ENCODE peak calls at places on chromosomes 1 and 21, in eight cellular contexts. One of them, this sample, is unnamed.

GRCh38 chr1:170262540-170262939 is 116.8 kb downstream of the NTMT2 start:
- DNase-seq in heart left ventricle: no peak
- DNase-seq in small intestine: no peak
- DNase-seq in A549: no peak
- DNase-seq in PC-9: no peak
- DNase-seq in cardiac muscle cell: no peak
- DNase-seq in breast epithelium: no peak
- DNase-seq in mesendoderm: no peak
- DNase-seq in this sample: no peak

GRCh38 chr1:39538531-39539251 is 37.9 kb downstream of the PABPC4 start:
- DNase-seq in heart left ventricle: no peak
- DNase-seq in small intestine: no peak
- DNase-seq in A549: no peak
- DNase-seq in PC-9: no peak
- DNase-seq in cardiac muscle cell: no peak
- DNase-seq in breast epithelium: no peak
- DNase-seq in mesendoderm: no peak
- DNase-seq in this sample: no peak

GRCh38 chr1:43982798-43983197 is 3.8 kb downstream of the B4GALT2 start:
- DNase-seq in heart left ventricle: no peak
- DNase-seq in small intestine: no peak
- DNase-seq in A549: no peak
- DNase-seq in PC-9: no peak
- DNase-seq in cardiac muscle cell: no peak
- DNase-seq in breast epithelium: no peak
- DNase-seq in mesendoderm: no peak
- DNase-seq in this sample: no peak

GRCh38 chr1:58968360-58968952 is 184.6 kb upstream of the JUN start:
- DNase-seq in heart left ventricle: peak
- DNase-seq in small intestine: peak
- DNase-seq in A549: no peak
- DNase-seq in PC-9: no peak
- DNase-seq in cardiac muscle cell: peak
- DNase-seq in breast epithelium: peak
- DNase-seq in mesendoderm: no peak
- DNase-seq in this sample: peak

GRCh38 chr1:13725714-13726175 is 25.8 kb downstream of the PRDM2 start:
- DNase-seq in heart left ventricle: no peak
- DNase-seq in small intestine: peak
- DNase-seq in A549: peak
- DNase-seq in PC-9: no peak
- DNase-seq in cardiac muscle cell: peak
- DNase-seq in breast epithelium: no peak
- DNase-seq in mesendoderm: peak
- DNase-seq in this sample: peak

GRCh38 chr1:156746716-156747631 is 4.5 kb downstream of the HDGF start:
- DNase-seq in heart left ventricle: peak
- DNase-seq in small intestine: peak
- DNase-seq in A549: peak
- DNase-seq in PC-9: peak
- DNase-seq in cardiac muscle cell: peak
- DNase-seq in breast epithelium: peak
- DNase-seq in mesendoderm: peak
- DNase-seq in this sample: peak

GRCh38 chr1:14835725-14836124 is 237.2 kb downstream of the KAZN start:
- DNase-seq in heart left ventricle: no peak
- DNase-seq in small intestine: no peak
- DNase-seq in A549: no peak
- DNase-seq in PC-9: no peak
- DNase-seq in cardiac muscle cell: no peak
- DNase-seq in breast epithelium: no peak
- DNase-seq in mesendoderm: no peak
- DNase-seq in this sample: no peak

GRCh38 chr1:101438359-101438758 is 201.5 kb downstream of the S1PR1 start:
- DNase-seq in heart left ventricle: no peak
- DNase-seq in small intestine: no peak
- DNase-seq in A549: no peak
- DNase-seq in PC-9: peak
- DNase-seq in cardiac muscle cell: peak
- DNase-seq in breast epithelium: no peak
- DNase-seq in mesendoderm: peak
- DNase-seq in this sample: peak

GRCh38 chr1:17416389-17416788 is 23.1 kb downstream of the RCC2 start:
- DNase-seq in heart left ventricle: no peak
- DNase-seq in small intestine: no peak
- DNase-seq in A549: no peak
- DNase-seq in PC-9: no peak
- DNase-seq in cardiac muscle cell: no peak
- DNase-seq in breast epithelium: no peak
- DNase-seq in mesendoderm: no peak
- DNase-seq in this sample: no peak

GRCh38 chr1:6795661-6796060 is 10.4 kb downstream of the CAMTA1 start:
- DNase-seq in heart left ventricle: no peak
- DNase-seq in small intestine: peak
- DNase-seq in A549: peak
- DNase-seq in PC-9: peak
- DNase-seq in cardiac muscle cell: no peak
- DNase-seq in breast epithelium: no peak
- DNase-seq in mesendoderm: peak
- DNase-seq in this sample: no peak

GRCh38 chr1:154869351-154870116 is 547 bp downstream of the KCNN3 start:
- DNase-seq in heart left ventricle: no peak
- DNase-seq in small intestine: no peak
- DNase-seq in A549: no peak
- DNase-seq in PC-9: peak
- DNase-seq in cardiac muscle cell: peak
- DNase-seq in breast epithelium: no peak
- DNase-seq in mesendoderm: no peak
- DNase-seq in this sample: no peak

GRCh38 chr1:2534775-2535387 is 4.8 kb upstream of the HES5 start:
- DNase-seq in heart left ventricle: no peak
- DNase-seq in small intestine: peak
- DNase-seq in A549: no peak
- DNase-seq in PC-9: peak
- DNase-seq in cardiac muscle cell: no peak
- DNase-seq in breast epithelium: no peak
- DNase-seq in mesendoderm: peak
- DNase-seq in this sample: peak

GRCh38 chr1:41626146-41626545 is 141.7 kb upstream of the EDN2 start:
- DNase-seq in heart left ventricle: no peak
- DNase-seq in small intestine: no peak
- DNase-seq in A549: no peak
- DNase-seq in PC-9: no peak
- DNase-seq in cardiac muscle cell: peak
- DNase-seq in breast epithelium: no peak
- DNase-seq in mesendoderm: no peak
- DNase-seq in this sample: no peak

GRCh38 chr1:182348916-182349747 is 42.5 kb downstream of the GLUL start:
- DNase-seq in heart left ventricle: no peak
- DNase-seq in small intestine: no peak
- DNase-seq in A549: no peak
- DNase-seq in PC-9: no peak
- DNase-seq in cardiac muscle cell: peak
- DNase-seq in breast epithelium: no peak
- DNase-seq in mesendoderm: peak
- DNase-seq in this sample: no peak

GRCh38 chr1:15196807-15197530 is 43.4 kb downstream of the TMEM51 start:
- DNase-seq in heart left ventricle: no peak
- DNase-seq in small intestine: peak
- DNase-seq in A549: peak
- DNase-seq in PC-9: no peak
- DNase-seq in cardiac muscle cell: peak
- DNase-seq in breast epithelium: peak
- DNase-seq in mesendoderm: peak
- DNase-seq in this sample: no peak

GRCh38 chr1:52767881-52768280 is 41.6 kb downstream of the ZYG11B start:
- DNase-seq in heart left ventricle: no peak
- DNase-seq in small intestine: no peak
- DNase-seq in A549: no peak
- DNase-seq in PC-9: no peak
- DNase-seq in cardiac muscle cell: no peak
- DNase-seq in breast epithelium: no peak
- DNase-seq in mesendoderm: no peak
- DNase-seq in this sample: no peak

GRCh38 chr21:43208561-43209332 is 39.9 kb downstream of the CRYAA start:
- DNase-seq in heart left ventricle: peak
- DNase-seq in small intestine: no peak
- DNase-seq in A549: no peak
- DNase-seq in PC-9: no peak
- DNase-seq in cardiac muscle cell: no peak
- DNase-seq in breast epithelium: peak
- DNase-seq in mesendoderm: peak
- DNase-seq in this sample: no peak

GRCh38 chr21:32916522-32917099 is 109.1 kb upstream of the OLIG2 start:
- DNase-seq in heart left ventricle: no peak
- DNase-seq in small intestine: peak
- DNase-seq in A549: peak
- DNase-seq in PC-9: no peak
- DNase-seq in cardiac muscle cell: no peak
- DNase-seq in breast epithelium: no peak
- DNase-seq in mesendoderm: peak
- DNase-seq in this sample: peak

GRCh38 chr1:91685994-91686393 is 185.3 kb downstream of the CDC7 start:
- DNase-seq in heart left ventricle: no peak
- DNase-seq in small intestine: peak
- DNase-seq in A549: no peak
- DNase-seq in PC-9: no peak
- DNase-seq in cardiac muscle cell: no peak
- DNase-seq in breast epithelium: no peak
- DNase-seq in mesendoderm: no peak
- DNase-seq in this sample: no peak

GRCh38 chr1:15744122-15744679 is 1.9 kb downstream of the TMEM82 start:
- DNase-seq in heart left ventricle: no peak
- DNase-seq in small intestine: no peak
- DNase-seq in A549: no peak
- DNase-seq in PC-9: no peak
- DNase-seq in cardiac muscle cell: no peak
- DNase-seq in breast epithelium: no peak
- DNase-seq in mesendoderm: no peak
- DNase-seq in this sample: no peak

GRCh38 chr1:53696990-53697389 is 42.0 kb downstream of the GLIS1 start:
- DNase-seq in heart left ventricle: no peak
- DNase-seq in small intestine: no peak
- DNase-seq in A549: no peak
- DNase-seq in PC-9: no peak
- DNase-seq in cardiac muscle cell: no peak
- DNase-seq in breast epithelium: no peak
- DNase-seq in mesendoderm: no peak
- DNase-seq in this sample: no peak

GRCh38 chr1:55534565-55535091 is 319.5 kb upstream of the USP24 start:
- DNase-seq in heart left ventricle: no peak
- DNase-seq in small intestine: no peak
- DNase-seq in A549: no peak
- DNase-seq in PC-9: peak
- DNase-seq in cardiac muscle cell: no peak
- DNase-seq in breast epithelium: no peak
- DNase-seq in mesendoderm: no peak
- DNase-seq in this sample: no peak

GRCh38 chr1:99662581-99663208 is 16.8 kb downstream of the PALMD start:
- DNase-seq in heart left ventricle: peak
- DNase-seq in small intestine: peak
- DNase-seq in A549: peak
- DNase-seq in PC-9: peak
- DNase-seq in cardiac muscle cell: no peak
- DNase-seq in breast epithelium: peak
- DNase-seq in mesendoderm: no peak
- DNase-seq in this sample: no peak
- H3K27ac ChIP-seq in heart left ventricle: peak
- H3K27ac ChIP-seq in small intestine: no peak
- H3K27ac ChIP-seq in A549: peak
- H3K27ac ChIP-seq in PC-9: peak
- H3K27ac ChIP-seq in cardiac muscle cell: no peak
- H3K27ac ChIP-seq in breast epithelium: peak
- H3K27ac ChIP-seq in mesendoderm: no peak
- H3K27ac ChIP-seq in this sample: no peak

DNA sequence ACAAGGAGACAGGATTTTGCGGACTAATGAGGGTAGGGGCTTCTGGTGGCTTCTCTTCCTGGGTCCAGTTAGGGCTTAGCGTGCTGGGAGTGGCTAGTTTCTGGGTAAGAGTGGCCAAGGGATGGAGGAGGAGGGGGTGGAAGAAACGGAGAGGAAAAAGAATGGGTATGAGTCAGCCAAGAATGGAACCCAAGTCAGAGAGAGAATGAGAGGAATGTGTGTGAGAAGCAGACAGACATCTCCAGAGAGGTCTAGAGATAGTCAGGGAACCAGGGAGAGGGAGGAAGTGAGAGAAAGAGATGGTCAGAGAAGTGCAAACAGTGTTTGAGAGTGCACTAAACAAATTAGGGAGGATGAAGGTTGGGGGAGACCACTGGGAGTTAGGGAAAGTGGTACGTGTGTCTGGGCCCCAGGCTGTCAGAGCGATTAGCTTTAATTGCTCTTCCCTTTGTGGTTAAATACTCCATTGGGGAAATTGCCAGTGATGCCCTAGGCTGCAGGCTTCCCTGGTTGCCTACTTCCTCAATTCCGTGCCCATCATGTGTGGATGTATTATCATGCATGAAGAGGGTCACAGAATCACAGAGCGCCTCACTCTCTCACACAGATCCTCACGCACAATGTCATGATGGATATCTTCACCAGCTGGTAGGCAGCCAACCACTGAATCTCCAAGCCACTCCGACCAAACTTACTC is 1.4 kb downstream of the PEA15 start:
- DNase-seq in heart left ventricle: no peak
- DNase-seq in small intestine: no peak
- DNase-seq in A549: peak
- DNase-seq in PC-9: peak
- DNase-seq in cardiac muscle cell: no peak
- DNase-seq in breast epithelium: no peak
- DNase-seq in mesendoderm: peak
- DNase-seq in this sample: peak
- H3K27ac ChIP-seq in heart left ventricle: peak
- H3K27ac ChIP-seq in small intestine: peak
- H3K27ac ChIP-seq in A549: peak
- H3K27ac ChIP-seq in PC-9: peak
- H3K27ac ChIP-seq in cardiac muscle cell: no peak
- H3K27ac ChIP-seq in breast epithelium: peak
- H3K27ac ChIP-seq in mesendoderm: peak
- H3K27ac ChIP-seq in this sample: peak

DNA sequence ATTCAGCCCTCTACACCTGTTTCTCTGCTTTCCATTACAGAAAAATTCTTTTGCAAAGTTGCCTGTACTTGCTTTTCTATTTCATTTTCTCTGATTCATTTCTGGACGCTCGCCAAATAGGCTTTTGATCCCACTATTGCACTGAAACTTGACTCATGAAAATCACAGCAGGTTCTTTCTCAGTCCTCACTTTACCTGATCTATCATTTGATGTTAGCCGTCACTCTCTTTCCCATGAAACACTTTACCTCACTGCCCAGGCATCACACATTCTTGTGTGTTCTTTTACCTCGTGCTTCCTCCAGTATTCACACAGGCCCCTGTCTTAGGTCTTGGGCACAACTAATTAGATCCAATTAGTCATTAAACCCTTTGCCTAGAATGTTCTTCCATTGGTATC is 26.2 kb downstream of the HSPA13 start:
- DNase-seq in heart left ventricle: no peak
- DNase-seq in small intestine: no peak
- DNase-seq in A549: no peak
- DNase-seq in PC-9: no peak
- DNase-seq in cardiac muscle cell: no peak
- DNase-seq in breast epithelium: no peak
- DNase-seq in mesendoderm: no peak
- DNase-seq in this sample: no peak
- H3K27ac ChIP-seq in heart left ventricle: no peak
- H3K27ac ChIP-seq in small intestine: no peak
- H3K27ac ChIP-seq in A549: no peak
- H3K27ac ChIP-seq in PC-9: no peak
- H3K27ac ChIP-seq in cardiac muscle cell: no peak
- H3K27ac ChIP-seq in breast epithelium: no peak
- H3K27ac ChIP-seq in mesendoderm: no peak
- H3K27ac ChIP-seq in this sample: no peak

GRCh38 chr1:198530964-198531363 is 9.5 kb downstream of the ATP6V1G3 start:
- DNase-seq in heart left ventricle: no peak
- DNase-seq in small intestine: no peak
- DNase-seq in A549: no peak
- DNase-seq in PC-9: no peak
- DNase-seq in cardiac muscle cell: peak
- DNase-seq in breast epithelium: no peak
- DNase-seq in mesendoderm: no peak
- DNase-seq in this sample: no peak
- H3K27ac ChIP-seq in heart left ventricle: no peak
- H3K27ac ChIP-seq in small intestine: no peak
- H3K27ac ChIP-seq in A549: no peak
- H3K27ac ChIP-seq in PC-9: no peak
- H3K27ac ChIP-seq in cardiac muscle cell: no peak
- H3K27ac ChIP-seq in breast epithelium: no peak
- H3K27ac ChIP-seq in mesendoderm: no peak
- H3K27ac ChIP-seq in this sample: no peak